ENCODE peak calls at places on chromosomes 7 and 10, in ten cellular contexts. R, P, H, O, B, F, U, L, E and C are unnamed samples.

GRCh38 chr10:4354382-4354812 is 471.6 kb upstream of the AKR1E2 start:
- DNase-seq in P (no peak), H (peak; percentile 48), U (no peak), L (peak; percentile 68), O (no peak), B (no peak), F (peak; percentile 19), E (no peak), R (peak; percentile 39), C (no peak)

GRCh38 chr7:55086413-55087201 is 67.8 kb downstream of the EGFR start:
- DNase-seq in B (peak; percentile 88), O (no peak), H (peak; percentile 35), U (peak; percentile 37), L (peak; percentile 88), R (peak; percentile 90), E (no peak), P (no peak), F (peak; percentile 84), C (no peak)

GRCh38 chr10:35540296-35541164 is 64.6 kb upstream of the GJD4 start:
- DNase-seq in H (no peak), L (no peak), F (no peak), U (no peak), O (no peak), P (no peak), R (peak; percentile 5), B (no peak), E (no peak), C (no peak)

GRCh38 chr10:49362596-49363260 is 33.2 kb downstream of the DRGX start:
- DNase-seq in U (peak; percentile 35), H (peak; percentile 54), E (no peak), L (no peak), P (no peak), F (no peak), O (peak; percentile 32), B (no peak), R (no peak), C (no peak)

GRCh38 chr10:113356794-113357687 is 195.8 kb upstream of the HABP2 start:
- DNase-seq in F (no peak), P (no peak), U (no peak), L (no peak), R (peak; percentile 28), E (no peak), O (no peak), H (no peak), B (no peak), C (no peak)

GRCh38 chr10:119131512-119132240 is 27.8 kb downstream of the DENND10 start:
- DNase-seq in E (no peak), L (no peak), H (no peak), B (peak; percentile 71), U (no peak), O (no peak), P (no peak), F (no peak), R (peak; percentile 48), C (no peak)

GRCh38 chr10:69797959-69798358 is 3.7 kb upstream of the COL13A1 start:
- DNase-seq in O (no peak), F (no peak), U (no peak), R (peak; percentile 31), P (no peak), E (no peak), L (no peak), H (no peak), B (no peak), C (no peak)

GRCh38 chr7:139683137-139683871 is 94.5 kb downstream of the HIPK2 start:
- DNase-seq in U (no peak), P (no peak), O (no peak), R (peak; percentile 58), F (peak; percentile 89), E (no peak), H (no peak), B (peak; percentile 33), L (peak; percentile 85), C (no peak)

GRCh38 chr10:120574986-120575385 is 118.0 kb downstream of the PLPP4 start:
- DNase-seq in R (no peak), P (no peak), E (no peak), B (no peak), O (no peak), H (no peak), L (no peak), F (no peak), U (no peak), C (no peak)

GRCh38 chr10:16819436-16819835 is 2.2 kb upstream of the RSU1 start:
- DNase-seq in B (no peak), R (no peak), F (no peak), H (no peak), E (no peak), P (no peak), O (no peak), U (no peak), L (no peak), C (no peak)

GRCh38 chr10:69160809-69161225 is 19.2 kb upstream of the SUPV3L1 start:
- DNase-seq in B (no peak), U (no peak), E (no peak), P (no peak), F (peak; percentile 41), R (peak; percentile 60), H (no peak), O (no peak), L (peak; percentile 25), C (no peak)

GRCh38 chr7:36281945-36282727 is 107.5 kb upstream of the ANLN start:
- DNase-seq in O (peak; percentile 55), R (peak; percentile 55), H (no peak), F (peak; percentile 42), U (no peak), L (no peak), B (no peak), P (no peak), E (no peak), C (no peak)

GRCh38 chr7:90425376-90425775 is 22.1 kb downstream of the CLDN12 start:
- DNase-seq in F (no peak), L (no peak), R (no peak), H (no peak), O (no peak), B (no peak), U (no peak), P (no peak), E (no peak), C (no peak)

GRCh38 chr7:91826377-91826776 is 54.1 kb downstream of the MTERF1 start:
- DNase-seq in L (peak; percentile 64), B (no peak), F (no peak), P (no peak), E (no peak), U (no peak), R (peak; percentile 42), H (no peak), O (no peak), C (no peak)

GRCh38 chr10:14345262-14345661 is 14.5 kb upstream of the FRMD4A start:
- DNase-seq in R (no peak), F (no peak), O (no peak), L (no peak), B (no peak), U (peak; percentile 29), E (no peak), H (no peak), P (no peak), C (no peak)

GRCh38 chr7:68488366-68489060 is 1109.8 kb upstream of the AUTS2 start:
- DNase-seq in B (no peak), U (no peak), F (no peak), H (no peak), O (no peak), E (no peak), L (no peak), P (no peak), R (no peak), C (no peak)

GRCh38 chr7:137984181-137985041 is 17.5 kb downstream of the CREB3L2 start:
- DNase-seq in O (no peak), B (no peak), U (no peak), P (no peak), F (no peak), L (no peak), H (no peak), R (no peak), E (no peak), C (no peak)
- H3K27ac ChIP-seq in O (no peak overlapping the region), B (peak overlapping the region; percentile 93), U (no peak overlapping the region), P (peak overlapping the region; percentile 20), F (peak overlapping the region; percentile 65), L (peak overlapping the region; percentile 5), H (peak overlapping the region; percentile 86), R (peak overlapping the region; percentile 89), E (no peak overlapping the region), C (peak overlapping the region; percentile 12)

DNA sequence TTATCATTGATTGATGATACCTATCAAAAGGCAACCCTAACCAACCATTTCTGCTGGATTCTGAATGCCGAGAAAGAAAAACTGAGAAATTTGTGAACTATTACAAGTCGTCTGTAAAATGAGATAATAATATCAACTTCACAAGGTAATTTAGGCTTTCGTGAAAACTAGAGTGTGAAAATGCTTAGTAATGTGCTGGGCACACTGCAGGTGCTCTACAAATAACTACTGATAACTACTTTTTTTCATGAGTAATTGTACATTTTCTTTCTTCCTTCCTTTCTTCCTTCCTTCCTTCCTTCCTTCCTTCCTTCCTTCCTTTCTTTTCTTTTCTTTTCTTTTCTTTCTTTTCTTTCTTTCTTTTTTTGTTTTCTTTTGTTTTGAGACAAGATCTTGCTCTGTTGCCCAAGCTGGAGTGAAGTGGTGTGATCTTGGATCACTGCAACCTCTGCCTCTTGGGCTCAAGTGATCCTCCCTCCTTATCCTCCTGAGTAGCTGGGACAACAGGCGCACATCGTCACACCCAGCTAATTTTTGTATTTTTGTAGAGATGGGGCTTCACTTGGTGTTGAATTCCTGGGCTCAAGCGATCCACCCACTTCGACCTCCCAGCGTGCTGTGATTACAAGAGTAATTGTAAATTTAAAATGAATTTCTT is 42.9 kb downstream of the BMPR1A start:
- DNase-seq in F (no peak), U (no peak), O (no peak), H (no peak), B (no peak), P (no peak), E (no peak), R (no peak), L (no peak), C (no peak)
- H3K27ac ChIP-seq in F (no peak overlapping the region), U (no peak overlapping the region), O (no peak overlapping the region), H (no peak overlapping the region), B (no peak overlapping the region), P (no peak overlapping the region), E (no peak overlapping the region), R (no peak overlapping the region), L (no peak overlapping the region), C (peak overlapping the region; percentile 48)

DNA sequence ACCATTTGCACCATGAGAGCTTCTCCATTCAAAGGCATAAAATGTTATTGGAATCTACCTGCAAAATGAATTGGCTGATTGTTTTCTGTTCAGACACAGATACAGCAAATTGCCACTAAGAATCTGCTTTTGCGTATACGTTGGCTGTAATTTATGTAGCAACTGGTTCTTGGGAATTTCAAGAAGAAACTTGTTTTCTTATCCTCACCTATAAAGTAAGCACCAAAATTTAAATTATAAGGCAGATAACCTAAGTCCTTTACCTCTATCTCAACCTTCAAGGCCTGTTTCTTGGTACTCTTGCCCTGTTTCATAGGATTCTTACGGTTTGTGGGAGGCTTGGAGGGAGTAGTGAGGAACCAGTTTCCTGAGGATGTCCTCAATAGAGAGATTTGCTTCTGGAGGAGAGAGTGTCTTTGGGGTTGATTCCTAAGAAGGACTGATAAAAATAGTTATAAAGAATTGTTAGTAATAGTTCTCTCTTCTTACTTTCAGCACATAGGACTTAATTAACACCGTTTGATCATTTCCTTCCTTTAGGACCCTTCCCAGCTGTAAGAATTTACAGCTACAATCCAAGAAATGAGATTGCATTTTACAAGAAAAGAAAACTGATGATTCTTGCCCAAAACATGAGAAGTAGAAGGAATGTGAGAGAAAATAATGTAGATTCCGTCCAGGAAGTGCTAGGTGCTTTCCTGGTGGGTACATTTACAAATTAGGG is 2.0 kb downstream of the STAMBPL1 start:
- DNase-seq in R (no peak), E (no peak), B (peak; percentile 19), P (no peak), U (no peak), H (no peak), O (no peak), F (no peak), L (no peak), C (no peak)
- H3K27ac ChIP-seq in R (peak overlapping the region; percentile 70), E (no peak overlapping the region), B (peak overlapping the region; percentile 91), P (peak overlapping the region; percentile 75), U (no peak overlapping the region), H (peak overlapping the region; percentile 95), O (peak overlapping the region; percentile 93), F (peak overlapping the region; percentile 62), L (peak overlapping the region; percentile 79), C (no peak overlapping the region)

GRCh38 chr10:73909716-73910115 is 1.2 kb upstream of the PLAU start:
- DNase-seq in F (no peak), R (no peak), E (no peak), L (no peak), P (no peak), O (no peak), U (no peak), H (no peak), B (no peak), C (no peak)
- H3K27ac ChIP-seq in F (peak overlapping the region; percentile 89), R (peak overlapping the region; percentile 96), E (no peak overlapping the region), L (peak overlapping the region; percentile 83), P (peak overlapping the region; percentile 86), O (peak overlapping the region; percentile 39), U (no peak overlapping the region), H (peak overlapping the region; percentile 46), B (peak overlapping the region; percentile 100), C (no peak overlapping the region)